ENCODE peak calls at places on chromosome 14, in seven cellular contexts. W, G, N, J, X, Q and O are unnamed samples.

GRCh38 chr14:90384543-90384911 is 12.3 kb upstream of the CALM1 start:
- DNase-seq in W (no peak), G (no peak), N (no peak), J (no peak), X (no peak), Q (no peak), O (no peak)

GRCh38 chr14:60893916-60894315 is 87.0 kb downstream of the TRMT5 start:
- DNase-seq in W (no peak), G (no peak), N (no peak), J (no peak), X (no peak), Q (no peak), O (no peak)

GRCh38 chr14:54589076-54589475 is 22.1 kb downstream of the SAMD4A start:
- DNase-seq in W (no peak), G (no peak), N (no peak), J (no peak), X (no peak), Q (no peak), O (no peak)

GRCh38 chr14:68659021-68659931 is 133.6 kb downstream of the ZFP36L1 start:
- DNase-seq in W (no peak), G (no peak), N (peak; percentile 68), J (no peak), X (no peak), Q (peak; percentile 51), O (no peak)

GRCh38 chr14:94376976-94377865 is 11.2 kb downstream of the SERPINA1 start:
- DNase-seq in W (no peak), G (peak; percentile 39), N (no peak), J (no peak), X (no peak), Q (no peak), O (no peak)

GRCh38 chr14:44404021-44404420 is 103.1 kb downstream of the FSCB start:
- DNase-seq in W (no peak), G (no peak), N (no peak), J (no peak), X (no peak), Q (peak; percentile 23), O (no peak)

GRCh38 chr14:54348001-54348611 is 48.7 kb upstream of the CDKN3 start:
- DNase-seq in W (no peak), G (no peak), N (no peak), J (no peak), X (peak; percentile 42), Q (peak; percentile 66), O (no peak)

GRCh38 chr14:56196274-56196673 is 78.1 kb downstream of the PELI2 start:
- DNase-seq in W (no peak), G (no peak), N (no peak), J (no peak), X (no peak), Q (peak; percentile 65), O (no peak)

GRCh38 chr14:72812292-72812851 is 81.5 kb downstream of the DPF3 start:
- DNase-seq in W (no peak), G (peak; percentile 83), N (peak; percentile 16), J (no peak), X (no peak), Q (no peak), O (no peak)

GRCh38 chr14:56092761-56093160 is 25.4 kb upstream of the PELI2 start:
- DNase-seq in W (no peak), G (no peak), N (no peak), J (no peak), X (no peak), Q (peak; percentile 64), O (no peak)

GRCh38 chr14:49853572-49854375 is 1.2 kb upstream of the NEMF start:
- DNase-seq in W (peak; percentile 92), G (peak; percentile 83), N (peak; percentile 63), J (peak; percentile 62), X (peak; percentile 84), Q (peak; percentile 90), O (no peak)

GRCh38 chr14:62439210-62439609 is 606.0 kb downstream of the KCNH5 start:
- DNase-seq in W (no peak), G (no peak), N (no peak), J (no peak), X (no peak), Q (no peak), O (no peak)

GRCh38 chr14:92204792-92205191 is 83.0 kb downstream of the CPSF2 start:
- DNase-seq in W (no peak), G (no peak), N (no peak), J (no peak), X (no peak), Q (no peak), O (no peak)

GRCh38 chr14:92203116-92203515 is 81.3 kb downstream of the CPSF2 start:
- DNase-seq in W (no peak), G (no peak), N (no peak), J (no peak), X (no peak), Q (no peak), O (no peak)

GRCh38 chr14:92207928-92208265 is 86.1 kb downstream of the CPSF2 start:
- DNase-seq in W (no peak), G (no peak), N (no peak), J (no peak), X (no peak), Q (no peak), O (no peak)

GRCh38 chr14:92209141-92209540 is 87.4 kb downstream of the CPSF2 start:
- DNase-seq in W (no peak), G (no peak), N (peak; percentile 42), J (no peak), X (no peak), Q (no peak), O (no peak)

DNA sequence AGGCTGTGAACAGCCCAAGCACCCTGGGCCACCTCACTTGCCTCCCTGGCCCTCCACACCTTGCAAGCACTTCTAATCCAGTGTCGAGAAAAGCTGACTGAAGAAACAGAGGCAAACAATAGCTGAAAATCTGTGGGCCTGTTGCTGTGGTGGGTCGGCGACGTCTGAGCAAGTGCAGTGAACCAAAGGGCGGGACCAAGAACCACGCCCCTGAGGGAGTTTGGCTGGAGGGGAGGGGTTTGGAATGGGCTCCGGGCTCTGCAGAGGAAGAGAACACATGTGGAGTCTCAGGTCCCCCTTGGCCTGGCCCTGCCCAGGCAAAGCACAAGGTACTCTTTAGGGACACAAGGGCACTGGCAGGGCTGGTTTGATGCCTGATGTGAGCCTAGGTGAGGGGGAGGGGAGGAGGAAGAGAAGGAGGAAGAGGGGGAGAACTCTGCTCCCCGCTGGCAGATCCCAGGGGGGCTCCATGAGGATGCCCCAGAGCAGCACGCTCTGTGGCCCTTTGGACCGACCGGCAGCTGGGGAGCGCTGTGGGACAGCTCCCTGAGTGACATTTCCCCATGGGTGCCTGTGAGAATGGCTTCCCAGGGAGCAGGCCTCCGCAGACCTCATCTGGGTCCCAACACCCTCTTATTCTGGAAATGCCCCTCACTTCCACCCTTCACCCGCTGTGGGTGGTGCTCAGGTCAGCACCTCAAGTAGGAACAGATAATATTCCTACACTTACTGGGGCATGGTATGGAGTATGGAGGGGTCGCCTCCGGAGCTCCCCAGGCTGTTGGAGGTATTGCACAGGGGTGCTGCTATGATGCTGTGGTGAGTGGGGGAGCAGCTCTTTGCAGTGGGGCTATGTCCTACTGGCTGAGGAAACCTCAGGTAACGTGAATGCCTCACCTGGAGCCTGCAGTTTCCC is 85.5 kb downstream of the CPSF2 start:
- DNase-seq in W (no peak), G (no peak), N (no peak), J (no peak), X (no peak), Q (no peak), O (no peak)
- TF ChIP-seq CTCF in W (no peak), G (no peak), N (no peak), J (no peak), X (no peak), Q (no peak), O (no peak)

DNA sequence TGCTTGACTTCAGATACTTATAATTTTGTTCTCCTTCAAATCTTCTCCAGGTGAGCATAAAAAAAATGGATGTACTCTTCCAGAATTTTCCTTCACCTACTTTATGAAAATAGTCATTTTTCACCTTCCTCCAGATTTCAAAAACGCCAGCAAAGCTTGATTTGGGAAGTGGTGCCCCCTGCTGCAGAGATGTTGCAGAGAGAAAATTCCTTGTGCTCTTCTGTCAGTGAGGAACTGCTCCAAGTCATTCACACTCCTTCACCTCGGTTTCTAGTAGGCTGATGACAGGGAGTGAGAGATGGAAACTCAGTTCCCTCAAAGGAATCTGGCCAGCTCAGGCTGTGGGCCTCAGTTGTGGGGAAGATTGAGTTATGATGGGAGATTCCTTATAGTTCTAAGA is 24.2 kb upstream of the RNASE3 start:
- DNase-seq in W (no peak), G (no peak), N (no peak), J (no peak), X (peak; percentile 15), Q (peak; percentile 36), O (no peak)
- TF ChIP-seq CTCF in W (no peak), G (no peak), N (no peak), J (no peak), X (peak; percentile 21), Q (peak; percentile 49), O (peak; percentile 69)

DNA sequence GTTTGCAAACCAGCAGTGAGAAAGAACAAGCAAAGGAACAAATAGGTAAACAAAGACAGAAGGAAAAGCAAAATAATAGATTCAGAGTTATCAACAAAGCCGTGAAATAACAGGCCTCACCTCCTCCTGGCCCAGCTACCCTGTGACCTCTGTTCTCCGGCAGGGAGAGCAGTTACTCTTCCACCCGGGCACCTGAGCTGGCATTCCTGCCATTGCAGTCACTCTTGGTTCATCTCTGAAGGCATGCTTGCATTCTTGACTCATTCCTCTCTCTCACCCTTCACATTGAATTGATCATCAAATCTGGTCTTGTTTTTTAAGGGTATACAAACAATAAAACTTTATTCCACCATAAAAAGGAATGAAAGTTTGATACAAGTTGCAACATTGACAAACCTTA is 95.1 kb downstream of the TTC8 start:
- DNase-seq in W (no peak), G (no peak), N (no peak), J (no peak), X (no peak), Q (no peak), O (no peak)
- TF ChIP-seq CTCF in W (no peak), G (no peak), N (no peak), J (no peak), X (no peak), Q (no peak), O (no peak)

GRCh38 chr14:34099630-34100029 is 148.8 kb upstream of the EGLN3 start:
- DNase-seq in W (no peak), G (no peak), N (no peak), J (no peak), X (no peak), Q (no peak), O (no peak)

GRCh38 chr14:34094384-34094783 is 143.5 kb upstream of the EGLN3 start:
- DNase-seq in W (no peak), G (no peak), N (no peak), J (no peak), X (no peak), Q (no peak), O (no peak)

GRCh38 chr14:34103176-34103575 is 152.3 kb upstream of the EGLN3 start:
- DNase-seq in W (no peak), G (no peak), N (no peak), J (no peak), X (no peak), Q (no peak), O (no peak)

GRCh38 chr14:34098045-34098984 is 147.4 kb upstream of the EGLN3 start:
- DNase-seq in W (no peak), G (no peak), N (peak; percentile 62), J (peak; percentile 46), X (peak; percentile 35), Q (peak; percentile 74), O (no peak)

DNA sequence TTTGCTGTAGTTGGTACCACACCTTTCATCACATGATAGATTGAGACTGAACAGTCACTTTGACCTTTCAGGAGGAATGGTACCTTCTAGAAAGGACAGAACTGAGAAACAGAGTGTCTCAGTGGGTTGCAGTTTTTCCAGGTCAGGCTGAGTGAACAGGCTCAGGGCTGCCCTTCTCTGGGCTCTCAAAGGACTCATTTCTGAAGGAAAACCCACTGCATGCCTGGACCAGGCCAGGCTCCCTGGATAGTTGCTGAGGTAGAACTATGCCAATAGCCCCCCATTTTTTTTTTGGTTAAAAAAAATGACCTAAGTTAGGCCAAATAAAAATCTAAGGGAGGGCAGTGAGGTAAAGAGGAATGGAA is 148.1 kb upstream of the EGLN3 start:
- DNase-seq in W (no peak), G (no peak), N (no peak), J (no peak), X (no peak), Q (no peak), O (no peak)
- TF ChIP-seq CTCF in W (peak; percentile 1), G (no peak), N (no peak), J (no peak), X (no peak), Q (no peak), O (peak; percentile 0)